ENCODE peak calls at places on chromosomes 13 and 19, in six cellular contexts. Y is B cell, F is NCI-H187, C is HFF-Myc, G is NCI-H1436, W is tibial nerve. P is an unnamed sample.
A peak's percentile ranks its signal among the peaks of the same experiment; 100 is the strongest.

GRCh38 chr13:110380359-110381028 is 73.4 kb downstream of the COL4A2 start:
- DNase-seq in G (no peak), C (no peak), Y (no peak), W (no peak), F (no peak), P (no peak)

GRCh38 chr13:26280822-26281221 is 26.9 kb downstream of the CDK8 start:
- DNase-seq in Y (no peak), F (no peak), C (no peak), W (no peak), G (no peak), P (no peak)

GRCh38 chr13:85230754-85231153 is 568.5 kb downstream of the SLITRK6 start:
- DNase-seq in Y (no peak), F (no peak), G (no peak), C (peak; percentile 6), W (no peak), P (no peak)

GRCh38 chr13:44853641-44854040 is 135.6 kb downstream of the NUFIP1 start:
- DNase-seq in W (no peak), Y (no peak), C (no peak), F (no peak), G (no peak), P (no peak)

GRCh38 chr19:42113641-42114348 is 18.5 kb downstream of the POU2F2 start:
- DNase-seq in F (peak; percentile 91), G (peak; percentile 96), W (no peak), Y (peak; percentile 77), C (peak; percentile 93), P (peak; percentile 78)

GRCh38 chr13:60753641-60754040 is 356.6 kb downstream of the TDRD3 start:
- DNase-seq in F (no peak), G (no peak), Y (no peak), C (no peak), W (no peak), P (no peak)

GRCh38 chr19:35777411-35777841 is 2.1 kb downstream of the ARHGAP33 start:
- DNase-seq in F (no peak), W (no peak), Y (no peak), C (no peak), G (no peak), P (no peak)

GRCh38 chr19:51258761-51259160 is 7.9 kb downstream of the SIGLECL1 start:
- DNase-seq in C (no peak), G (no peak), F (no peak), Y (no peak), W (no peak), P (no peak)

GRCh38 chr13:63249411-63249810 is 1833.8 kb upstream of the PCDH20 start:
- DNase-seq in C (no peak), Y (no peak), W (no peak), F (no peak), G (no peak), P (no peak)

GRCh38 chr13:75507027-75508001 is 25.3 kb upstream of the TBC1D4 start:
- DNase-seq in F (no peak), C (no peak), W (no peak), Y (no peak), G (no peak), P (no peak)

GRCh38 chr19:15397236-15397635 is 17.6 kb upstream of the AKAP8 start:
- DNase-seq in W (no peak), G (no peak), C (no peak), F (no peak), Y (no peak), P (no peak)

GRCh38 chr19:18660051-18660910 is 23.2 kb upstream of the CRTC1 start:
- DNase-seq in Y (no peak), F (no peak), W (peak; percentile 49), G (no peak), C (no peak), P (no peak)

GRCh38 chr13:113452942-113453901 is at the start of gene ADPRHL1:
- DNase-seq in F (peak; percentile 89), C (no peak), G (peak; percentile 56), Y (no peak), W (no peak), P (peak; percentile 78)

GRCh38 chr13:35839746-35840273 is 291.4 kb downstream of the DCLK1 start:
- DNase-seq in G (no peak), W (no peak), C (no peak), Y (no peak), F (no peak), P (no peak)

GRCh38 chr19:54199401-54199800 is 1.3 kb upstream of the RPS9 start:
- DNase-seq in G (no peak), F (no peak), Y (no peak), C (no peak), W (no peak), P (no peak)

GRCh38 chr19:9891609-9892373 is 44.5 kb downstream of the OLFM2 start:
- DNase-seq in F (no peak), G (no peak), W (no peak), Y (no peak), C (no peak), P (no peak)

GRCh38 chr13:114119196-114119595 is 13.2 kb downstream of the RASA3 start:
- DNase-seq in C (peak; percentile 88), F (no peak), W (no peak), Y (no peak), G (no peak), P (no peak)

GRCh38 chr19:20787766-20788165 is 11.7 kb downstream of the ZNF66 start:
- DNase-seq in W (no peak), F (no peak), Y (no peak), C (no peak), G (no peak), P (no peak)

GRCh38 chr19:48111280-48111679 is 663 bp upstream of the PLA2G4C start:
- DNase-seq in F (peak; percentile 46), G (no peak), C (no peak), Y (no peak), W (no peak), P (no peak)

GRCh38 chr19:38497907-38498306 is 64.4 kb downstream of the RYR1 start:
- DNase-seq in F (no peak), Y (no peak), G (no peak), W (no peak), C (no peak), P (no peak)

P was measured in NCI-H2107.